ENCODE peak calls at places on chromosome 11, in eight cellular contexts. L, Y, F, N, P, G, I and C are unnamed samples.

GRCh38 chr11:76910620-76911414 is 50.1 kb downstream of the ACER3 start:
- DNase-seq in I (no peak), P (peak), L (no peak), Y (peak), G (no peak), N (peak), F (peak), C (peak)

GRCh38 chr11:42598341-42598740 is 713.5 kb upstream of the API5 start:
- DNase-seq in I (no peak), Y (no peak), G (no peak), F (no peak), L (no peak), N (no peak), P (no peak), C (no peak)

GRCh38 chr11:116255234-116255953 is 517.4 kb downstream of the BUD13 start:
- DNase-seq in I (no peak), Y (no peak), L (no peak), F (no peak), G (no peak), P (no peak), N (no peak), C (no peak)

GRCh38 chr11:73246303-73246702 is 25.8 kb upstream of the P2RY6 start:
- DNase-seq in L (no peak), G (no peak), Y (no peak), F (no peak), N (peak), P (no peak), I (no peak), C (no peak)

GRCh38 chr11:59669611-59670009 is 773 bp upstream of the PATL1 start:
- DNase-seq in N (peak), G (no peak), I (no peak), F (peak), L (peak), Y (peak), P (peak), C (peak)

GRCh38 chr11:27423125-27423524 is 49.5 kb downstream of the LGR4 start:
- DNase-seq in Y (peak), L (no peak), I (no peak), P (peak), N (peak), F (peak), G (peak), C (peak)

GRCh38 chr11:34926831-34927132 is 10.4 kb downstream of the PDHX start:
- DNase-seq in L (no peak), Y (no peak), N (peak), P (no peak), F (no peak), G (no peak), I (no peak), C (peak)

GRCh38 chr11:102680945-102681344 is 24.6 kb downstream of the MMP27 start:
- DNase-seq in N (peak), L (no peak), I (no peak), P (no peak), F (no peak), Y (no peak), G (no peak), C (peak)

GRCh38 chr11:110797453-110797852 is 85.2 kb upstream of the ARHGAP20 start:
- DNase-seq in N (no peak), Y (no peak), I (no peak), L (no peak), G (no peak), P (no peak), F (no peak), C (no peak)

GRCh38 chr11:1208361-1209261 is 14.3 kb upstream of the MUC5B start:
- DNase-seq in I (no peak), Y (peak), G (no peak), N (no peak), F (no peak), L (peak), P (no peak), C (no peak)

GRCh38 chr11:1839924-1840779 is 1.4 kb downstream of the TNNI2 start:
- DNase-seq in L (peak), Y (peak), I (no peak), N (no peak), G (no peak), F (peak), P (no peak), C (no peak)

GRCh38 chr11:22976146-22976545 is 115.9 kb upstream of the CCDC179 start:
- DNase-seq in F (no peak), Y (no peak), L (no peak), I (no peak), N (peak), P (no peak), G (peak), C (no peak)

GRCh38 chr11:129785383-129786111 is 30.1 kb upstream of the TMEM45B start:
- DNase-seq in L (no peak), G (no peak), N (peak), Y (no peak), F (no peak), I (peak), P (no peak), C (peak)

GRCh38 chr11:721347-721912 is 15.4 kb downstream of the EPS8L2 start:
- DNase-seq in Y (no peak), P (no peak), G (no peak), N (no peak), L (no peak), I (no peak), F (no peak), C (no peak)

GRCh38 chr11:2738551-2739431 is 39.0 kb upstream of the KCNQ1OT1 start:
- DNase-seq in G (no peak), L (no peak), Y (no peak), P (no peak), F (no peak), I (no peak), N (no peak), C (no peak)

GRCh38 chr11:107859459-107860239 is 1.1 kb upstream of the SLC35F2 start:
- DNase-seq in P (peak), F (peak), L (peak), G (no peak), N (no peak), I (no peak), Y (peak), C (peak)

GRCh38 chr11:93530468-93530826 is 12.7 kb downstream of the SMCO4 start:
- DNase-seq in N (no peak), Y (no peak), F (no peak), L (no peak), G (no peak), P (no peak), I (no peak), C (no peak)

GRCh38 chr11:72764503-72764902 is 12.3 kb upstream of the ARAP1 start:
- DNase-seq in G (no peak), L (peak), F (peak), Y (no peak), I (no peak), N (no peak), P (no peak), C (no peak)

GRCh38 chr11:69943066-69943465 is 123.8 kb upstream of the FGF3 start:
- DNase-seq in Y (no peak), F (no peak), L (peak), P (no peak), N (no peak), G (no peak), I (peak), C (no peak)

GRCh38 chr11:9972917-9973504 is 309.1 kb downstream of the SWAP70 start:
- DNase-seq in G (no peak), P (no peak), L (no peak), I (peak), F (no peak), Y (no peak), N (peak), C (peak)

GRCh38 chr11:32115406-32115805 is 24.5 kb downstream of the RCN1 start:
- DNase-seq in I (no peak), G (no peak), N (no peak), P (no peak), Y (no peak), L (no peak), F (no peak), C (no peak)

GRCh38 chr11:833849-834311 is 1.1 kb downstream of the CD151 start:
- DNase-seq in Y (no peak), N (peak), F (peak), L (no peak), G (no peak), I (no peak), P (no peak), C (no peak)

GRCh38 chr11:3658252-3658651 is 12.9 kb downstream of the CHRNA10 start:
- DNase-seq in F (no peak), L (no peak), Y (no peak), I (no peak), P (no peak), G (no peak), N (no peak), C (no peak)

GRCh38 chr11:41499429-41499828 is 40.0 kb upstream of the LRRC4C start:
- DNase-seq in I (no peak), F (no peak), G (no peak), P (no peak), Y (no peak), N (no peak), L (no peak), C (no peak)

GRCh38 chr11:71485466-71485865 is 32.5 kb downstream of the NADSYN1 start:
- DNase-seq in P (no peak), Y (no peak), I (no peak), G (no peak), N (no peak), F (no peak), L (no peak), C (no peak)

GRCh38 chr11:70064726-70065317 is 13.3 kb upstream of the ANO1 start:
- DNase-seq in L (no peak), N (no peak), P (no peak), Y (no peak), F (peak), G (no peak), I (no peak), C (no peak)

GRCh38 chr11:121589946-121590537 is 137.3 kb upstream of the SORL1-AS1 start:
- DNase-seq in L (no peak), G (no peak), N (no peak), P (no peak), Y (no peak), F (no peak), I (no peak), C (no peak)

GRCh38 chr11:67583319-67584204 is at the start of gene GSTP1:
- DNase-seq in P (peak), L (peak), I (no peak), Y (peak), F (peak), N (peak), G (peak), C (peak)
- TF ChIP-seq CTCF in P (peak), L (peak), I (no peak), Y (peak), F (peak), N (peak), G (peak), C (peak)

DNA sequence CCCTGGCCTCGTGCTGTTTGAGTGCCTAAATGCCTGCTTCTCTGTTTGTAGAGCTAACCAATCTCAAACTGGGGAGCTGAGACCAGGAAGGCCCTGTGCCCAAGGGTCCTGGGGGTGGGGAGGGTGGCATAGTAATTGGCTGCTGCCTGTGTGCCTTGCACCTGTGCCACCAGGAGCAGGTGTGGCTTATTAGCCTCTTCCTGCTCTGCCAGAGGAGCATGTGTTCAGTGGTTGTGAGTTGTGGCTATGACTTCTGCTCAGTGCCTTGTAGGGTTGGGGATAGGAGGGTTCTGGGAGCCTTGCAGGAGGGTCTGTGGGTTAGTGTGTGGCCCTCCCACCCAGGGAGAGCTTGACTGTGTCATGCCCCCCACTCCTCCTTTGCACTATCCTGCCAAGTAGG is 109.2 kb downstream of the ZBTB16 start:
- DNase-seq in N (no peak), G (no peak), F (peak), Y (no peak), L (no peak), P (no peak), I (no peak), C (no peak)
- H3K27ac ChIP-seq in N (no peak), G (no peak), F (no peak), Y (peak), L (peak), P (peak), I (no peak), C (no peak)

DNA sequence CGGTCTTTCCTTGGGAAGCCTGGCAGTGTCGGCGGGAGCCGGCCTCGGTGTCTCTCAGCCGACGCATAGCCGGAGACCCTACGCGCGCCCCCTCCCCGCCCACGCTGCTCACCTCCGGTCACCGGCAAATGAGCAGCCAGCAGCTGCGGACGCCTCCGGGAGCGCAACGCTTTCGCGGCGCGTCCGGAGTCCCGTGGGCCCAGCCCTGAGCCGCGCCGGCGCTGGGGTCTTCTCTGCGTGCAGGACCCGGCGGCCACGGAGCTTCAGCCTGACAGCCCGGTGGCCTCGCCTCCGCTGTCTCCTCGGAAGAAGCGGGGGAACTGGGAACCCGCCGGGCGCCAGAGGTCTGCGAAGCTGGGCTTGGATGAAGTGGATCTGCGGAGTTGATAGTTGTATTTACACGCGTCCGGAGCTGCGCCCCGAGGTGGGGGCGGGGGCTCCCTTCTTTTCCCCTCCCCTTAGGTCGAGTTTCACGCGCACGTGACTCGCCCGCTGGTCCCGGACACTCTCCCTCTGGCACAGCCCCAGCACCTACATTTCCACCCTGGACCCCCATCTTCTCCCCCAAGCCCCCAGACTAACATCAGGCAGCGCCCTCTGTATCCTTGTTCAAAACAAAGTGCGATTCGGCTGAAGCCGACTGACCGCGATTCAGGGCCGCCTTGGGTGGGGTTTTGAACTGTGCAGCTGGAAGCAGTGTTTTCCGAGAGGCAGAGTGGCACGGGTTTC is at the start of gene SLC43A1:
- DNase-seq in L (peak), F (peak), I (peak), N (peak), G (no peak), P (peak), Y (peak), C (peak)
- TF ChIP-seq CTCF in L (no peak), F (no peak), I (peak), N (no peak), G (no peak), P (no peak), Y (no peak), C (no peak)

DNA sequence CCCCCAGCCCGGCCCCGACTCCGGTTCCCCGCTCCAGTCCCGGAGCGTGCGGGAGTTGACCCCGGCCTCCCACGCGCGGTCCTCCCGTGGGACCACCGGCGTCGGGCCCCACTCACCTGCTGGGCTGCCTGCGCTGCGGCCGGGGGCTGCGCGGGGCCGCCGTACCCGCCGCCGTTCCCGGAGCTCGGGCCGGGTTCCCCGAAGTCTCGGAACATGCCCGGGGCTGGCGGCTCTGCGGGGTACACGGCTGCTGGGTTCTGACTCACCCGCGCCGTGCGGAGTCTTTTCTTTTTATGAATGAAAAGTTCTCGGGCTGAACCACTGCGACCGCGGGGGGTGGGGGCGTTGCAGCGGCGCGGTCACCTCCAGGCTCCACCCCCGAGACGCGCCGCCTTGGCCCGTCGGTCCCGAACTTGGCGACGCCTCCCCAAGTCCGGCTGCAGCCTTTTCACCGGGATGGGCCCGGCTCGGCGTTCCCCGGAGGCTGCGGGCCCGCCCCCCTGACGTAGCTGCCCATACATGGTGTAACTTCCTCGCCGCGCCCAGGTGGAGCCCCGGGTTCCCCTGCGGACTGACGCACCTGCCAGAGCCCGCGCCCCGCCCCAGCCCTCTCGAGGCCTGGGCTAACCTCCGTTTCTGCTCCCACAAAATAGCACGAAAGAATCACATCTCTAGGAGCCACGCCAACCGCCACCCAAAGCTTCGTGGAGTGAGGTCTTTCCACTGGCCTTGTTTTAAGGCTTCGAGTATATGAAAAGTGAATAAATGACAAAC is at the start of gene FOSL1:
- DNase-seq in N (peak), I (peak), F (peak), G (peak), L (peak), P (peak), Y (peak), C (peak)
- H3K27ac ChIP-seq in N (peak), I (peak), F (peak), G (peak), L (peak), P (no peak), Y (peak), C (no peak)

GRCh38 chr11:11987503-11988022 is 20.9 kb downstream of the DKK3 start:
- DNase-seq in P (no peak), I (no peak), F (no peak), G (no peak), L (no peak), Y (no peak), N (peak), C (peak)
- TF ChIP-seq CTCF in P (no peak), I (no peak), F (no peak), G (peak), L (no peak), Y (peak), N (peak), C (peak)

GRCh38 chr11:11408436-11409221 is 55.6 kb upstream of the CSNK2A3 start:
- DNase-seq in L (no peak), Y (no peak), G (no peak), I (no peak), N (no peak), F (no peak), P (peak), C (no peak)
- H3K27ac ChIP-seq in L (no peak), Y (peak), G (no peak), I (no peak), N (no peak), F (no peak), P (no peak), C (no peak)